ENCODE peak calls at places on chromosomes 2 and 18, in six cellular contexts. One of them, this sample, is unnamed.

GRCh38 chr2:37897511-37897910 is 27.6 kb upstream of the RMDN2 start:
- DNase-seq in IMR-90: no peak
- DNase-seq in H1: no peak
- DNase-seq in H9: no peak
- DNase-seq in mesenchymal stem cell: no peak
- DNase-seq in neuronal stem cell: no peak
- DNase-seq in this sample: no peak

GRCh38 chr18:3683483-3683882 is 233.5 kb downstream of the TGIF1 start:
- DNase-seq in mesenchymal stem cell: no peak
- DNase-seq in H9: no peak
- DNase-seq in H1: no peak
- DNase-seq in IMR-90: no peak
- DNase-seq in neuronal stem cell: no peak
- DNase-seq in this sample: no peak

GRCh38 chr18:27728659-27729058 is 448.3 kb downstream of the CDH2 start:
- DNase-seq in IMR-90: no peak
- DNase-seq in H9: no peak
- DNase-seq in H1: no peak
- DNase-seq in neuronal stem cell: no peak
- DNase-seq in mesenchymal stem cell: no peak
- DNase-seq in this sample: no peak

GRCh38 chr2:113895301-113895700 is 5.4 kb downstream of the ACTR3 start:
- DNase-seq in H1: no peak
- DNase-seq in neuronal stem cell: no peak
- DNase-seq in H9: no peak
- DNase-seq in mesenchymal stem cell: no peak
- DNase-seq in IMR-90: no peak
- DNase-seq in this sample: no peak

GRCh38 chr2:67457699-67458098 is 60.6 kb downstream of the ETAA1 start:
- DNase-seq in neuronal stem cell: no peak
- DNase-seq in IMR-90: no peak
- DNase-seq in H9: no peak
- DNase-seq in H1: no peak
- DNase-seq in mesenchymal stem cell: no peak
- DNase-seq in this sample: no peak

GRCh38 chr2:86453838-86454237 is 12.7 kb downstream of the KDM3A start:
- DNase-seq in neuronal stem cell: no peak
- DNase-seq in IMR-90: peak; percentile 57
- DNase-seq in H9: no peak
- DNase-seq in H1: no peak
- DNase-seq in mesenchymal stem cell: no peak
- DNase-seq in this sample: no peak

GRCh38 chr2:119323459-119323858 is 43.2 kb downstream of the C2orf76 start:
- DNase-seq in mesenchymal stem cell: no peak
- DNase-seq in neuronal stem cell: no peak
- DNase-seq in IMR-90: no peak
- DNase-seq in H9: no peak
- DNase-seq in H1: no peak
- DNase-seq in this sample: no peak

GRCh38 chr2:85907671-85908157 is 18.9 kb upstream of the ST3GAL5 start:
- DNase-seq in H9: no peak
- DNase-seq in H1: no peak
- DNase-seq in IMR-90: peak; percentile 44
- DNase-seq in mesenchymal stem cell: no peak
- DNase-seq in neuronal stem cell: no peak
- DNase-seq in this sample: no peak

GRCh38 chr2:172465417-172466334 is 38.3 kb downstream of the ITGA6 start:
- DNase-seq in H9: peak; percentile 52
- DNase-seq in mesenchymal stem cell: peak; percentile 85
- DNase-seq in neuronal stem cell: peak; percentile 51
- DNase-seq in IMR-90: peak; percentile 89
- DNase-seq in H1: no peak
- DNase-seq in this sample: peak; percentile 75

DNA sequence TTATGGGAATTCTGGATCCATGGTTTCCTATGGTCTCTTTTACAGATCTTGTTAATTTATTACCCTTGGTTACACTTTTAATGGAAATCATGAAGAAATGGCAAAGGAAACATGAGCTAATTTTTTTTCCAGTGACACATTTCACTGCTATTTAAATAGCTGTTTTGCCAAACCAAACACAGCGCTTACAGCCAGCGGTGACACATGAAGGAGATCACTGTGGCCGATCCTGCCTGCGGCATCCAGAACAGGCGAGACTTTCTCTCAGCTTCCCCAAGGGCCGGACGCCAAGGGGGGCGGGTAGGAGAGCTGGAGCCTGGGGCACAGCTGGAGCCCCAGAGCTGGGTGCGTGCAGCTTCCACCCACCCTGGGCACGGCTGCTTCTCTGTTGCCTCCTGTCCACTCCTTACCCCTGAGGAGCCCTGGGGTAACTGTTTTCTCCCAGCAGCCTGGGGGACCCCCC is 81.4 kb upstream of the PKDCC start:
- DNase-seq in H1: no peak
- DNase-seq in IMR-90: peak; percentile 96
- DNase-seq in H9: no peak
- DNase-seq in mesenchymal stem cell: peak; percentile 96
- DNase-seq in neuronal stem cell: no peak
- DNase-seq in this sample: no peak
- H2BK120ac ChIP-seq in H1: no peak overlapping the region
- H2BK120ac ChIP-seq in IMR-90: peak overlapping the region; percentile 22
- H2BK120ac ChIP-seq in H9: no peak overlapping the region
- H2BK120ac ChIP-seq in mesenchymal stem cell: peak overlapping the region; percentile 80
- H2BK120ac ChIP-seq in neuronal stem cell: peak overlapping the region; percentile 48
- H2BK120ac ChIP-seq in this sample: no peak overlapping the region

GRCh38 chr2:42028571-42029148 is 19.2 kb upstream of the PKDCC start:
- DNase-seq in H9: no peak
- DNase-seq in IMR-90: no peak
- DNase-seq in H1: no peak
- DNase-seq in neuronal stem cell: no peak
- DNase-seq in mesenchymal stem cell: no peak
- DNase-seq in this sample: peak; percentile 32
- H2AK5ac ChIP-seq in H9: no peak overlapping the region
- H2AK5ac ChIP-seq in IMR-90: no peak overlapping the region
- H2AK5ac ChIP-seq in H1: no peak overlapping the region
- H2AK5ac ChIP-seq in neuronal stem cell: peak overlapping the region; percentile 97
- H2AK5ac ChIP-seq in mesenchymal stem cell: no peak overlapping the region
- H2AK5ac ChIP-seq in this sample: no peak overlapping the region

GRCh38 chr2:160142472-160142871 is 57.6 kb downstream of the ITGB6 start:
- DNase-seq in mesenchymal stem cell: no peak
- DNase-seq in H9: no peak
- DNase-seq in H1: no peak
- DNase-seq in neuronal stem cell: no peak
- DNase-seq in IMR-90: no peak
- DNase-seq in this sample: no peak
- H3K23ac ChIP-seq in mesenchymal stem cell: no peak overlapping the region
- H3K23ac ChIP-seq in H9: no peak overlapping the region
- H3K23ac ChIP-seq in H1: no peak overlapping the region
- H3K23ac ChIP-seq in neuronal stem cell: no peak overlapping the region
- H3K23ac ChIP-seq in IMR-90: no peak overlapping the region
- H3K23ac ChIP-seq in this sample: no peak overlapping the region

GRCh38 chr2:20111311-20112131 is 60.1 kb upstream of the LAPTM4A start:
- DNase-seq in mesenchymal stem cell: no peak
- DNase-seq in IMR-90: no peak
- DNase-seq in H1: no peak
- DNase-seq in neuronal stem cell: no peak
- DNase-seq in H9: no peak
- DNase-seq in this sample: no peak
- H2BK120ac ChIP-seq in mesenchymal stem cell: no peak overlapping the region
- H2BK120ac ChIP-seq in IMR-90: no peak overlapping the region
- H2BK120ac ChIP-seq in H1: no peak overlapping the region
- H2BK120ac ChIP-seq in neuronal stem cell: no peak overlapping the region
- H2BK120ac ChIP-seq in H9: no peak overlapping the region
- H2BK120ac ChIP-seq in this sample: no peak overlapping the region

GRCh38 chr2:186589733-186590537 is at the start of gene ITGAV:
- DNase-seq in neuronal stem cell: peak; percentile 84
- DNase-seq in H1: peak; percentile 79
- DNase-seq in H9: peak; percentile 90
- DNase-seq in IMR-90: peak; percentile 88
- DNase-seq in mesenchymal stem cell: peak; percentile 96
- DNase-seq in this sample: peak; percentile 98
- H2AK5ac ChIP-seq in neuronal stem cell: peak within 1 kb of the TSS; percentile 93
- H2AK5ac ChIP-seq in H1: no peak within 1 kb of the TSS
- H2AK5ac ChIP-seq in H9: no peak within 1 kb of the TSS
- H2AK5ac ChIP-seq in IMR-90: peak within 1 kb of the TSS; percentile 29
- H2AK5ac ChIP-seq in mesenchymal stem cell: no peak within 1 kb of the TSS
- H2AK5ac ChIP-seq in this sample: no peak within 1 kb of the TSS

GRCh38 chr2:233907627-233908026 is 9.5 kb upstream of the TRPM8 start:
- DNase-seq in neuronal stem cell: no peak
- DNase-seq in IMR-90: no peak
- DNase-seq in mesenchymal stem cell: no peak
- DNase-seq in H1: no peak
- DNase-seq in H9: no peak
- DNase-seq in this sample: no peak
- H3K23ac ChIP-seq in neuronal stem cell: no peak overlapping the region
- H3K23ac ChIP-seq in IMR-90: no peak overlapping the region
- H3K23ac ChIP-seq in mesenchymal stem cell: no peak overlapping the region
- H3K23ac ChIP-seq in H1: no peak overlapping the region
- H3K23ac ChIP-seq in H9: no peak overlapping the region
- H3K23ac ChIP-seq in this sample: no peak overlapping the region

GRCh38 chr2:62467475-62468321 is 38.3 kb downstream of the TMEM17 start:
- DNase-seq in mesenchymal stem cell: no peak
- DNase-seq in H1: no peak
- DNase-seq in neuronal stem cell: no peak
- DNase-seq in IMR-90: no peak
- DNase-seq in H9: no peak
- DNase-seq in this sample: peak; percentile 42

GRCh38 chr2:62466501-62466854 is 39.5 kb downstream of the TMEM17 start:
- DNase-seq in neuronal stem cell: no peak
- DNase-seq in H9: no peak
- DNase-seq in IMR-90: no peak
- DNase-seq in mesenchymal stem cell: no peak
- DNase-seq in H1: no peak
- DNase-seq in this sample: no peak

GRCh38 chr2:62465039-62465740 is 40.8 kb downstream of the TMEM17 start:
- DNase-seq in neuronal stem cell: no peak
- DNase-seq in mesenchymal stem cell: no peak
- DNase-seq in H1: no peak
- DNase-seq in IMR-90: no peak
- DNase-seq in H9: no peak
- DNase-seq in this sample: no peak

GRCh38 chr2:62465741-62466500 is 40.1 kb downstream of the TMEM17 start:
- DNase-seq in IMR-90: no peak
- DNase-seq in H9: peak; percentile 69
- DNase-seq in H1: peak; percentile 53
- DNase-seq in mesenchymal stem cell: no peak
- DNase-seq in neuronal stem cell: no peak
- DNase-seq in this sample: no peak

DNA sequence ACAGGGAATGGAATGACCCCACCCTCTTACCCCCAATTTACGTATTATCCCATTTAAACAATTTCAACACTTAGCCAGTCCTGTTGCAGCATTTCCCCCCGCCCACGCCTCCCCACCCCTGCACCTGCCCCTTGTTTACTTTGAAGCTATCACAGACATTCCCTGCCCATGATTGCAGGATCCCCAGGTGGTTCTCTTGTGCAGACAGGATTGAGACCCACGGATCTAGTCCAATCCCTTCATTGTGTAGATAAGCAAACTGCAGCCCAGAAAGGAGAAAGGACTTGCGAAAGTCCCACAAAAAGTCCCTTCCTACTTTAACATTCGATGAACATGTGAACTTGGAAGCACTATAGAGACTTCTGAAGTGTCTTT is 38.9 kb downstream of the TMEM17 start:
- DNase-seq in neuronal stem cell: no peak
- DNase-seq in mesenchymal stem cell: no peak
- DNase-seq in IMR-90: no peak
- DNase-seq in H1: no peak
- DNase-seq in H9: no peak
- DNase-seq in this sample: no peak
- H2BK120ac ChIP-seq in neuronal stem cell: no peak overlapping the region
- H2BK120ac ChIP-seq in mesenchymal stem cell: no peak overlapping the region
- H2BK120ac ChIP-seq in IMR-90: no peak overlapping the region
- H2BK120ac ChIP-seq in H1: peak overlapping the region; percentile 11
- H2BK120ac ChIP-seq in H9: no peak overlapping the region
- H2BK120ac ChIP-seq in this sample: no peak overlapping the region

GRCh38 chr2:16324971-16325612 is 340.5 kb downstream of the CYRIA start:
- DNase-seq in H9: no peak
- DNase-seq in neuronal stem cell: no peak
- DNase-seq in H1: no peak
- DNase-seq in IMR-90: no peak
- DNase-seq in mesenchymal stem cell: no peak
- DNase-seq in this sample: peak; percentile 42
- H2AK5ac ChIP-seq in H9: no peak overlapping the region
- H2AK5ac ChIP-seq in neuronal stem cell: no peak overlapping the region
- H2AK5ac ChIP-seq in H1: no peak overlapping the region
- H2AK5ac ChIP-seq in IMR-90: no peak overlapping the region
- H2AK5ac ChIP-seq in mesenchymal stem cell: no peak overlapping the region
- H2AK5ac ChIP-seq in this sample: no peak overlapping the region

This sample was measured in mesendoderm.